ENCODE peak calls at places on chromosome 5, in nine cellular contexts. O is mammary epithelial cell, Q is psoas muscle, C is A549, N is endothelial cell, F is GM13977, S is WTC11, P is ovary, K is Calu3. H is an unnamed sample.

GRCh38 chr5:172533399-172534228 is 79.3 kb upstream of the SH3PXD2B start:
- DNase-seq in O (peak), Q (no peak), C (no peak), N (no peak), F (no peak), S (no peak), P (no peak), K (no peak), H (peak)

GRCh38 chr5:6678385-6678784 is 34.8 kb upstream of the TENT4A start:
- DNase-seq in O (no peak), Q (no peak), C (no peak), N (no peak), F (no peak), S (no peak), P (no peak), K (no peak), H (no peak)

GRCh38 chr5:171421331-171422262 is 2.1 kb downstream of the FGF18 start:
- DNase-seq in O (no peak), Q (peak), C (no peak), N (no peak), F (no peak), S (no peak), P (no peak), K (no peak), H (peak)

GRCh38 chr5:5071554-5071953 is 68.6 kb upstream of the ADAMTS16 start:
- DNase-seq in O (no peak), Q (no peak), C (no peak), N (no peak), F (no peak), S (no peak), P (no peak), K (no peak), H (no peak)

GRCh38 chr5:102975457-102976182 is 144.3 kb downstream of the GIN1 start:
- DNase-seq in O (peak), Q (no peak), C (no peak), N (no peak), F (no peak), S (no peak), P (no peak), K (no peak), H (no peak)

GRCh38 chr5:89147026-89147425 is 264.0 kb upstream of the MEF2C start:
- DNase-seq in O (peak), Q (no peak), C (no peak), N (no peak), F (no peak), S (no peak), P (no peak), K (no peak), H (no peak)

GRCh38 chr5:59793000-59793399 is 100.5 kb downstream of the PDE4D start:
- DNase-seq in O (peak), Q (peak), C (peak), N (no peak), F (no peak), S (no peak), P (no peak), K (no peak), H (peak)

GRCh38 chr5:39076101-39076756 is 2.0 kb upstream of the RICTOR start:
- DNase-seq in O (no peak), Q (no peak), C (no peak), N (no peak), F (no peak), S (no peak), P (no peak), K (no peak), H (no peak)

GRCh38 chr5:9497347-9497746 is 48.5 kb downstream of the SEMA5A start:
- DNase-seq in O (no peak), Q (no peak), C (no peak), N (no peak), F (no peak), S (no peak), P (no peak), K (no peak), H (no peak)

GRCh38 chr5:32542216-32543059 is 42.9 kb upstream of the SUB1 start:
- DNase-seq in O (no peak), Q (no peak), C (no peak), N (no peak), F (peak), S (no peak), P (no peak), K (no peak), H (no peak)

GRCh38 chr5:61429906-61430305 is 97.8 kb downstream of the ZSWIM6 start:
- DNase-seq in O (no peak), Q (no peak), C (no peak), N (no peak), F (no peak), S (no peak), P (no peak), K (no peak), H (no peak)

GRCh38 chr5:107501965-107502691 is 168.6 kb downstream of the EFNA5 start:
- DNase-seq in O (no peak), Q (no peak), C (no peak), N (no peak), F (no peak), S (no peak), P (no peak), K (no peak), H (no peak)

GRCh38 chr5:24232929-24233328 is 411.8 kb downstream of the CDH10 start:
- DNase-seq in O (no peak), Q (no peak), C (no peak), N (no peak), F (no peak), S (no peak), P (no peak), K (no peak), H (no peak)
- TF ChIP-seq CTCF in O (peak), Q (no peak), C (peak), N (no peak), F (no peak), S (no peak), P (no peak), K (no peak), H (peak)

DNA sequence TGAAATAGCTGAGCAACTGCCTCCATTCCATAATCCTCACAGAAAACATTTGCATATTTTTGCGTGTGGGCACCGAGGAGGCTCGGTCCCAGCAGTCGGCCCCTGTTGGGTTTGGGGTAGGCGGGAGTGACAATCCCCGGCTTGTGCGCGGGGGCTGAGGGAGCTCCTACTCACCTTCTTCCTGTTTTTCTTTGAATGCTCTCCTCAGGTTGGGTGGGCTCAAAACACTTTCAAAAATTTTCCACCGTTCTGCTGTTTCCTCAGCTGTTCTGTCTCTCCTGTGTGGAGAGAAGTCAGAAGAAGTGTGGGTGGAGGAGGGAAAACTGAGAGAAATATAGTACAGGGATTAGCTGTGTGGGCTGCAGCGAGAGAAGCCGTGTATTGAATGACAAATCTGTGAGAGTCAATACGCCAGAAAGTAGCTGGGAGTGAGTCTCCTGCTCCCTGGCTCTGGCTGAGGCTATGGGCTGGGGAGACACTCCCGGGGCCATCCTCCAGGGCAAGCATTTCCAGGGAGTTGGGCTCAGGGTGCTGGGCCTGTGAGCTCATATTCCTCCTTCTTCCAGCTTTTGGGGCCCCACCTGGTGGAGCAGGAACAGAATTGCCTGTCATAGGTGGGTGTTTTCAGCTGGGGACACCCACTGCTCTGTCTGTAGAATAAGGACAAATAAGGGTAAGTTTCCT is 84.7 kb downstream of the CMYA5 start:
- DNase-seq in O (peak), Q (no peak), C (peak), N (peak), F (no peak), S (peak), P (no peak), K (peak), H (no peak)
- TF ChIP-seq CTCF in O (peak), Q (peak), C (peak), N (no peak), F (peak), S (peak), P (no peak), K (peak), H (peak)

DNA sequence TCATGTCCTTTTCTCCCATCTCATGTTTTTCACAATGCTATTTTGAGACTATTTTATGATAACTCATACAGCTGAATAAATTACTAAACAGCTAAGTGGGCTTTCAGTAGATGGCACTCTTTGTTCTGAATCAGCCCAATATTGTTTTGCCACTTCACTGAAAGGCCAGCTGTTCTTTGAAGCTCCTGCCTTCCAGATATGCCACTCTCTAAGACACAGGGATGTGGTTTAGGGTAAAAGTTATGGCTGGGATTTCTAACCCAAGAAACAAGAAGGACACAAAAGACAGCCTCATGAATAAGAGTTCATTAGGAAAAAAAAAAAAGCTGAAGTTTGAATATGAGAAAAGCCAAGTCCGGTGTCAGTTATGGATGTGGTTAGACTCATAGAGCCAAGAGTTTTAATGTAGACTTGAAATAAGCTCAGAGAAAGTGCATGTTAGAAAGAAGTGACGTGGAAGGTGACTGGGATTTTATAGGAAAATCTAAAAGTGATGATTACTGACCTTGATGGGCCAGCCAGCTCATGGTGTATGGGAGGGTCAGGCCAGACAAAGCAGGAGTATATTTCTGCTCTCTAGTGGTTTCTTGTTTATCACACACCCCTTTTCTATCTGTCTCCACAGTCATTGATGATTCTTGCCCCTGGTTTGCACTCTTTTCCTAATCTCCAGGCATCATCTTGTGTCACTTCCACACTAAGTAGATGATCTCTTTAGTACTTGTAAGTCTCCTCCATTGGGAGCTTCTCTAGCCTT is 488.5 kb downstream of the NR2F1-AS1 start:
- DNase-seq in O (peak), Q (no peak), C (no peak), N (no peak), F (no peak), S (no peak), P (no peak), K (no peak), H (no peak)
- TF ChIP-seq CTCF in O (peak), Q (no peak), C (peak), N (no peak), F (no peak), S (no peak), P (no peak), K (no peak), H (peak)

GRCh38 chr5:135569755-135570452 is 8.9 kb downstream of the CXCL14 start:
- DNase-seq in O (no peak), Q (no peak), C (peak), N (peak), F (no peak), S (peak), P (no peak), K (peak), H (no peak)
- TF ChIP-seq CTCF in O (peak), Q (peak), C (peak), N (peak), F (peak), S (peak), P (no peak), K (peak), H (peak)